ENCODE peak calls at places on chromosomes 13 and 19, in four cellular contexts. One of them, this sample, is unnamed.

GRCh38 chr19:13115936-13116281 is 631 bp downstream of the TRMT1 start:
- DNase-seq in transverse colon: no peak
- DNase-seq in fibroblast of mammary gland: peak
- DNase-seq in kidney epithelial cell: no peak
- DNase-seq in this sample: no peak

GRCh38 chr19:28445826-28446225 is 767.1 kb downstream of the UQCRFS1 start:
- DNase-seq in transverse colon: no peak
- DNase-seq in fibroblast of mammary gland: no peak
- DNase-seq in kidney epithelial cell: no peak
- DNase-seq in this sample: no peak

GRCh38 chr13:29845440-29846056 is 4.9 kb downstream of the UBL3 start:
- DNase-seq in transverse colon: no peak
- DNase-seq in fibroblast of mammary gland: peak
- DNase-seq in kidney epithelial cell: no peak
- DNase-seq in this sample: no peak

GRCh38 chr19:28020631-28021315 is 1192.2 kb downstream of the UQCRFS1 start:
- DNase-seq in transverse colon: no peak
- DNase-seq in fibroblast of mammary gland: no peak
- DNase-seq in kidney epithelial cell: no peak
- DNase-seq in this sample: no peak

GRCh38 chr13:87295636-87296035 is 375.5 kb upstream of the SLITRK5 start:
- DNase-seq in transverse colon: no peak
- DNase-seq in fibroblast of mammary gland: no peak
- DNase-seq in kidney epithelial cell: no peak
- DNase-seq in this sample: no peak

GRCh38 chr13:72920097-72920496 is 138.2 kb downstream of the PIBF1 start:
- DNase-seq in transverse colon: no peak
- DNase-seq in fibroblast of mammary gland: no peak
- DNase-seq in kidney epithelial cell: no peak
- DNase-seq in this sample: peak

GRCh38 chr13:84668637-84669036 is 786.4 kb upstream of the SLITRK1 start:
- DNase-seq in transverse colon: no peak
- DNase-seq in fibroblast of mammary gland: no peak
- DNase-seq in kidney epithelial cell: no peak
- DNase-seq in this sample: no peak

GRCh38 chr19:1457031-1457739 is 7.3 kb downstream of the APC2 start:
- DNase-seq in transverse colon: no peak
- DNase-seq in fibroblast of mammary gland: no peak
- DNase-seq in kidney epithelial cell: no peak
- DNase-seq in this sample: no peak

GRCh38 chr13:113060557-113061270 is 44.9 kb upstream of the F7 start:
- DNase-seq in transverse colon: no peak
- DNase-seq in fibroblast of mammary gland: no peak
- DNase-seq in kidney epithelial cell: no peak
- DNase-seq in this sample: no peak

GRCh38 chr13:106464076-106464475 is 71.4 kb downstream of the EFNB2 start:
- DNase-seq in transverse colon: no peak
- DNase-seq in fibroblast of mammary gland: no peak
- DNase-seq in kidney epithelial cell: no peak
- DNase-seq in this sample: no peak

GRCh38 chr13:49457221-49457620 is 13.1 kb downstream of the SETDB2 start:
- DNase-seq in transverse colon: no peak
- DNase-seq in fibroblast of mammary gland: peak
- DNase-seq in kidney epithelial cell: no peak
- DNase-seq in this sample: no peak

GRCh38 chr19:35959040-35959967 is 23.1 kb downstream of the LRFN3 start:
- DNase-seq in transverse colon: peak
- DNase-seq in fibroblast of mammary gland: no peak
- DNase-seq in kidney epithelial cell: no peak
- DNase-seq in this sample: peak

GRCh38 chr19:57709616-57710015 is 612 bp upstream of the ZNF154 start:
- DNase-seq in transverse colon: no peak
- DNase-seq in fibroblast of mammary gland: no peak
- DNase-seq in kidney epithelial cell: no peak
- DNase-seq in this sample: no peak

GRCh38 chr19:45075215-45076028 is 856 bp downstream of the ZNF296 start:
- DNase-seq in transverse colon: peak
- DNase-seq in fibroblast of mammary gland: peak
- DNase-seq in kidney epithelial cell: no peak
- DNase-seq in this sample: peak

GRCh38 chr13:42593719-42594012 is 19.7 kb downstream of the TNFSF11 start:
- DNase-seq in transverse colon: no peak
- DNase-seq in fibroblast of mammary gland: no peak
- DNase-seq in kidney epithelial cell: no peak
- DNase-seq in this sample: no peak

GRCh38 chr19:6222884-6223283 is 56.9 kb downstream of the MLLT1 start:
- DNase-seq in transverse colon: no peak
- DNase-seq in fibroblast of mammary gland: peak
- DNase-seq in kidney epithelial cell: no peak
- DNase-seq in this sample: no peak

GRCh38 chr19:15443325-15443724 is 6.4 kb downstream of the WIZ start:
- DNase-seq in transverse colon: no peak
- DNase-seq in fibroblast of mammary gland: no peak
- DNase-seq in kidney epithelial cell: no peak
- DNase-seq in this sample: no peak

GRCh38 chr13:24670927-24671326 is 9.3 kb upstream of the ATP12A start:
- DNase-seq in transverse colon: no peak
- DNase-seq in fibroblast of mammary gland: no peak
- DNase-seq in kidney epithelial cell: no peak
- DNase-seq in this sample: no peak
- H3K4me3 ChIP-seq in transverse colon: no peak
- H3K4me3 ChIP-seq in fibroblast of mammary gland: no peak
- H3K4me3 ChIP-seq in kidney epithelial cell: no peak
- H3K4me3 ChIP-seq in this sample: no peak

GRCh38 chr13:35484384-35484783 is 7.9 kb upstream of the MAB21L1 start:
- DNase-seq in transverse colon: no peak
- DNase-seq in fibroblast of mammary gland: no peak
- DNase-seq in kidney epithelial cell: no peak
- DNase-seq in this sample: no peak
- H3K4me3 ChIP-seq in transverse colon: no peak
- H3K4me3 ChIP-seq in fibroblast of mammary gland: no peak
- H3K4me3 ChIP-seq in kidney epithelial cell: no peak
- H3K4me3 ChIP-seq in this sample: no peak

GRCh38 chr19:10719466-10719961 is 1.6 kb downstream of the DNM2 start:
- DNase-seq in transverse colon: peak
- DNase-seq in fibroblast of mammary gland: no peak
- DNase-seq in kidney epithelial cell: no peak
- DNase-seq in this sample: peak
- H3K4me3 ChIP-seq in transverse colon: peak
- H3K4me3 ChIP-seq in fibroblast of mammary gland: peak
- H3K4me3 ChIP-seq in kidney epithelial cell: peak
- H3K4me3 ChIP-seq in this sample: peak

GRCh38 chr19:48639483-48640375 is 2.5 kb upstream of the DBP start:
- DNase-seq in transverse colon: no peak
- DNase-seq in fibroblast of mammary gland: no peak
- DNase-seq in kidney epithelial cell: no peak
- DNase-seq in this sample: peak
- H3K4me3 ChIP-seq in transverse colon: no peak
- H3K4me3 ChIP-seq in fibroblast of mammary gland: no peak
- H3K4me3 ChIP-seq in kidney epithelial cell: no peak
- H3K4me3 ChIP-seq in this sample: no peak

DNA sequence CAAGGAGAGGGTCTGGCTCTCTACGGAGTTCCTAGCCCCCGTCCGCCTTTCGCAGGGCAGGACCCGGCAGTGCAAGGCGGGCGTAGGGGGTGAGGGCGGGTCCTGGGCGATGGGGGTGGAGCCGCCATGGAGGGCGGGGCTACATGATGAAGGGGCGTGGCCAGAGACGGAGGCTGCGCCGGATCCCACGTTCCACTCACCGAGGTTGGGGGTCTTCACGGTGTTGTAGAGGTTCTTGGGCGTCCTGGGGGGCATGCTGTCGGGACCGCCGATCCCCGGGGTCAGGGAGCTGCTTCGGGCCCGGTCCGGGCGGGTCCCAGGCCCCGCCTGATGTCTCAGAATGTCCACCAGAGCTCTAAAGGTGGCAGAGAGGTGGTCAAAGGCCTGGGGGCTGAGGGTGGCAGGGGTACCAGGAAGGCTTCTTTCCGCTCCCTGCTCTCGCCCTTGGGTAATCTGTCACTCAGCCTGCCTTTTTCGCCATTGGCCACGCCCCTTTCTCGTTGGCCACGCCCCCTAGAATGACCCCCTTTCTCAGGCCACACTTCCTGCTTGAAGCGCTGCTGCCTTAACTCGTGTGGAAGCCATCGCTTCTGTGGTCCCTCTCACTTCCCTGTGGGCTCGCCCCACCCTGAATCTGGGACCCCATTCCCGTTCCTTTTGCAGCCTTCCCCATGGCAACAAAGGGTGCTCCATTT is 2.5 kb downstream of the SHISA7 start:
- DNase-seq in transverse colon: no peak
- DNase-seq in fibroblast of mammary gland: no peak
- DNase-seq in kidney epithelial cell: no peak
- DNase-seq in this sample: no peak
- H3K4me3 ChIP-seq in transverse colon: no peak
- H3K4me3 ChIP-seq in fibroblast of mammary gland: no peak
- H3K4me3 ChIP-seq in kidney epithelial cell: no peak
- H3K4me3 ChIP-seq in this sample: no peak

GRCh38 chr19:3721900-3722442 is 13.8 kb downstream of the TJP3 start:
- DNase-seq in transverse colon: no peak
- DNase-seq in fibroblast of mammary gland: no peak
- DNase-seq in kidney epithelial cell: no peak
- DNase-seq in this sample: no peak
- H3K4me3 ChIP-seq in transverse colon: peak
- H3K4me3 ChIP-seq in fibroblast of mammary gland: no peak
- H3K4me3 ChIP-seq in kidney epithelial cell: peak
- H3K4me3 ChIP-seq in this sample: peak

DNA sequence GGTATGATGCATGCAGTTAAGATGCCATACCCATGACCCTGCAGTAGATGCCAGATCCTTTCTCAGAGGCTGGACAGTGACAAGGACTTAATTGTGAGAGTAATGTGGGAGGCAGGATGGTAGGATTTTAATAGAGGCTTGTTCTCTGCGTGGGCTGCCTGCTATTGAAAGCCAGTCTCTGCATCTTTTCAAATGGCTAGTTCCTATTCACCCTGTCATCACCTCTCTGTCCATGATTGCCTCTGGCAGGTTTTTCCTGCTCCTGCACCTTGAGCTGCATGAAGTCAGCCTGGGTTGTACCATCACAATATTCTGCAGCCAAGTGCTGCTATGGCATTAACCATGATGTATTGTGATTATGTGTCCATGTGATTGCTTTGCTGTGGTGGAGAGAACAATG is 440.5 kb downstream of the ITGBL1 start:
- DNase-seq in transverse colon: no peak
- DNase-seq in fibroblast of mammary gland: no peak
- DNase-seq in kidney epithelial cell: no peak
- DNase-seq in this sample: no peak
- H3K4me3 ChIP-seq in transverse colon: no peak
- H3K4me3 ChIP-seq in fibroblast of mammary gland: no peak
- H3K4me3 ChIP-seq in kidney epithelial cell: no peak
- H3K4me3 ChIP-seq in this sample: no peak

DNA sequence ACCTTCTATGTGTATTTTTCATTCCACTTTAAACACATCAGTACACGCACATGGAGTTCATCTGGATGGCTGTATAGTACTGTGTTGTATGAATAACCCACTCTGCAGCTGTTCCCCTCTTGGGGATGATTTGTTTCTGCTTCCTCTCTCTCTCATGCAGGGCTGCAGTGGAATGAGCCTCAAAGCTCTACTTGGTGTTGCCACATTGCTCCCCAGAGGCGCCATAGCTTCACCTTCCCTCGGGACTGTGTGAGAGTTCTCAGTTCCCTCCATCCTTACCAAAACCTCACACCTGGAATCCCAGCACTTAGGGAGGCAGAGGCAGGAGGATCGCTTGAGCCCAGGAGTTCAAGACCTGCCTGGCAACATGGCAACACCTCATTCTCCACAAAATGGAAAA is 28.4 kb upstream of the GPR183 start:
- DNase-seq in transverse colon: no peak
- DNase-seq in fibroblast of mammary gland: no peak
- DNase-seq in kidney epithelial cell: no peak
- DNase-seq in this sample: no peak
- H3K4me3 ChIP-seq in transverse colon: no peak
- H3K4me3 ChIP-seq in fibroblast of mammary gland: no peak
- H3K4me3 ChIP-seq in kidney epithelial cell: no peak
- H3K4me3 ChIP-seq in this sample: no peak

GRCh38 chr19:51025401-51025800 is 1.0 kb downstream of the KLK11 start:
- DNase-seq in transverse colon: no peak
- DNase-seq in fibroblast of mammary gland: no peak
- DNase-seq in kidney epithelial cell: no peak
- DNase-seq in this sample: no peak

GRCh38 chr19:51026554-51026831 is at the start of gene KLK11:
- DNase-seq in transverse colon: no peak
- DNase-seq in fibroblast of mammary gland: no peak
- DNase-seq in kidney epithelial cell: no peak
- DNase-seq in this sample: peak

GRCh38 chr19:51024924-51025323 is 1.5 kb downstream of the KLK11 start:
- DNase-seq in transverse colon: no peak
- DNase-seq in fibroblast of mammary gland: no peak
- DNase-seq in kidney epithelial cell: no peak
- DNase-seq in this sample: no peak

GRCh38 chr19:51027126-51027806 is 850 bp upstream of the KLK11 start:
- DNase-seq in transverse colon: no peak
- DNase-seq in fibroblast of mammary gland: no peak
- DNase-seq in kidney epithelial cell: no peak
- DNase-seq in this sample: peak

GRCh38 chr19:51025809-51026553 is 435 bp downstream of the KLK11 start:
- DNase-seq in transverse colon: no peak
- DNase-seq in fibroblast of mammary gland: no peak
- DNase-seq in kidney epithelial cell: no peak
- DNase-seq in this sample: peak
- H3K4me3 ChIP-seq in transverse colon: no peak
- H3K4me3 ChIP-seq in fibroblast of mammary gland: no peak
- H3K4me3 ChIP-seq in kidney epithelial cell: no peak
- H3K4me3 ChIP-seq in this sample: no peak

GRCh38 chr19:39150235-39150634 is 24.6 kb downstream of the PAK4 start:
- DNase-seq in transverse colon: no peak
- DNase-seq in fibroblast of mammary gland: no peak
- DNase-seq in kidney epithelial cell: no peak
- DNase-seq in this sample: no peak
- H3K4me3 ChIP-seq in transverse colon: no peak
- H3K4me3 ChIP-seq in fibroblast of mammary gland: no peak
- H3K4me3 ChIP-seq in kidney epithelial cell: no peak
- H3K4me3 ChIP-seq in this sample: no peak